ENCODE peak calls at places on chromosome 11, in six cellular contexts. T is lower lobe of right lung, O is body of pancreas, M is spleen, S is OCI-LY7, X is HCT116. V is an unnamed sample. For H3K4me1, the result is how much of the 10 kb centered on the place peaks cover.

GRCh38 chr11:62928011-62928410 is 6.8 kb upstream of the CHRM1 start:
- DNase-seq in T (no peak), O (no peak), M (peak), S (no peak), X (no peak), V (no peak)

GRCh38 chr11:20388096-20389055 is 860 bp downstream of the PRMT3 start:
- DNase-seq in T (no peak), O (no peak), M (no peak), S (peak), X (no peak), V (no peak)

GRCh38 chr11:96026310-96026709 is 102.4 kb upstream of the MTMR2 start:
- DNase-seq in T (no peak), O (no peak), M (no peak), S (no peak), X (no peak), V (no peak)

GRCh38 chr11:61442616-61443015 is 12.7 kb downstream of the SDHAF2 start:
- DNase-seq in T (no peak), O (no peak), M (no peak), S (no peak), X (no peak), V (no peak)

GRCh38 chr11:126607776-126608625 is 252.5 kb downstream of the ST3GAL4 start:
- DNase-seq in T (no peak), O (no peak), M (no peak), S (no peak), X (no peak), V (no peak)

GRCh38 chr11:8484251-8484650 is 109.8 kb downstream of the STK33 start:
- DNase-seq in T (no peak), O (no peak), M (no peak), S (no peak), X (no peak), V (no peak)

GRCh38 chr11:33891714-33892327 is at the start of gene LMO2:
- DNase-seq in T (no peak), O (peak), M (no peak), S (no peak), X (no peak), V (no peak)

GRCh38 chr11:128714121-128714520 is 20.2 kb downstream of the FLI1 start:
- DNase-seq in T (no peak), O (no peak), M (no peak), S (no peak), X (no peak), V (no peak)

GRCh38 chr11:121655481-121656332 is 202.9 kb upstream of the SORL1-AS1 start:
- DNase-seq in T (peak), O (peak), M (peak), S (peak), X (peak), V (peak)

GRCh38 chr11:65565624-65566453 is 4.4 kb upstream of the ZNRD2 start:
- DNase-seq in T (no peak), O (no peak), M (peak), S (no peak), X (no peak), V (no peak)

GRCh38 chr11:46383974-46384701 is 2.7 kb downstream of the MDK start:
- DNase-seq in T (no peak), O (no peak), M (no peak), S (no peak), X (peak), V (no peak)
- H3K27ac ChIP-seq in T (no peak), O (no peak), M (peak), S (no peak), X (peak), V (no peak)

DNA sequence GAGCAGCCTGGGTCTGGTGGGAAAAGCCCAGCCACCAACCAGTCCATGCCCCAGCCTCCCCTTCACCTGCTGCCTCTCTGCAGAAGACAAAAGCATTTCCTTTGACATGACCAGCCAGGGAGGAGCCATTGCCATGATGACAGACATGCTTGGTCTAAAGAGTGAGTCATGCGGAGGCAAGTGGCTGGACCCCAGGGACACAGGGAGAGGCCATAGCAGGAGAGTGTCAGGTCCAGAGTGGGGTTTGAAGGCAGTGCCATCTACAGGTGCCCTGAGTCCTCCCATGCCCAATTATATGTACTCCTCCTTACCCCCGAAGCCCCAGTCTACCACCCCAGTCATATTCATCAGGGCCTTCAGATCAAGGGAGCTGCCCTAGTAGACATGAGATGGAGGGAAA is 67.4 kb downstream of the SCN3B start:
- DNase-seq in T (no peak), O (no peak), M (no peak), S (no peak), X (no peak), V (no peak)
- H3K4me1 ChIP-seq in T (under half), O (half or more), M (under half), S (under half), X (under half), V (under half)

DNA sequence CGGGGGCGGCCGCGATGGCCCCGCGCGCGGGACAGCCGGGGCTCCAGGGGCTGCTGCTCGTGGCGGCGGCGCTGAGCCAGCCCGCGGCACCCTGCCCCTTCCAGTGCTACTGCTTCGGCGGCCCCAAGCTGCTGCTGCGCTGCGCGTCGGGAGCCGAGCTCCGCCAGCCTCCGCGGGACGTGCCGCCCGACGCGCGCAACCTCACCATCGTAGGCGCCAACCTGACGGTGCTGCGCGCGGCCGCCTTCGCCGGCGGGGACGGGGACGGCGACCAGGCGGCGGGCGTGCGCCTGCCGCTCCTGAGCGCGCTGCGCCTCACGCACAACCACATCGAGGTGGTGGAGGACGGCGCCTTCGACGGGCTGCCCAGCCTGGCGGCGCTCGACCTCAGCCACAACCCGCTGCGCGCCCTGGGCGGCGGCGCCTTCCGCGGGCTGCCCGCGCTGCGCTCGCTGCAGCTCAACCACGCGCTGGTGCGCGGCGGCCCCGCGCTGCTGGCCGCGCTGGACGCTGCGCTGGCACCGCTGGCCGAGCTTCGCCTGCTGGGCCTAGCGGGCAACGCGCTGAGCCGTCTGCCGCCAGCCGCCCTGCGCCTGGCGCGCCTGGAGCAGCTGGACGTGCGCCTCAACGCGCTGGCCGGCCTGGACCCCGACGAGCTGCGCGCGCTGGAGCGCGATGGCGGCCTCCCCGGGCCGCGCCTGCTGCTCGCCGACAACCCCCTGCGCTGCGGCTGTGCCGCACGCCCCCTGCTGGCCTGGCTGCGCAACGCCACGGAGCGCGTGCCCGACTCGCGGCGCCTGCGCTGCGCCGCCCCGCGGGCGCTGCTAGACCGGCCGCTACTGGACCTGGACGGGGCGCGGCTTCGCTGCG is 697 bp downstream of the TPBGL start:
- DNase-seq in T (peak), O (peak), M (peak), S (peak), X (peak), V (peak)
- H3K4me3 ChIP-seq in T (peak), O (no peak), M (peak), S (no peak), X (peak), V (peak)

DNA sequence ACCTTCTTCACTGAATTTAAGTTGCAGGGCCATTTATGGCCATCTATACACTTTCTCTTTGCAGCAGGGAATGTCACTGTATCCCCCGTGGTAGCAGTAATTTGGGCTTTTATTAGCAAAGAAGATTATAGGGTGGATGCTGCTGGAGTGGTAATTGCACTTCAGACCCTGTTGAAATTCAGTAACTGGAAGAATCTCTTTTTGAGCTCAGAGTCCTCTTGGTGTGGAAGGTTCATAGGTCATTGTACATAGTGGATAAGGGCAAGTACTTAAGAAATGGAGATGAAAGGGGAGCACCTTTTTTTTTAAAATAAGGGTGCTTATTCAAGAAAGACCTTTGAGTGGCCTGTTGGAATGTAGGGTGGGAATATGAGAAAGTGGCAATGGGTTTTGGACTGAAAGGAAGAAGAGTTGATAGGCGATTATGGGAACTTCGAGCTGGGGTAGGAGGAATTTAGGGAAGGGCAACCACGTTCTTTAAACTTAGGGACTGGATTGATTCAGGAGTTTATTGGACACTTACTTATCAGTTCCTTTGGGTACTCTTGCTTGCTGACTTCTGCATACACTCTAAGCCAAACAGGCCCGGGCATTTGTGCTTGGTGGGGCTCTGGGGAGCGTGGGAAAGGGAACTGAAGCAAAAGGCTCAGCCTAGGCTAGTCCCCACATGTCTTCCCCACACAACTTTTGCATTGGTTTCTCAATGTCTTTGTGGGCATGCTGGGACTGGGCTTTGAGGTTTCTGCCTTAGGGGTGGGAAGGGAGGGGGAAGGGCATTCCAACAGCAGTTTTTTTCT is 26.5 kb downstream of the CTNND1 start:
- DNase-seq in T (peak), O (no peak), M (no peak), S (no peak), X (no peak), V (peak)
- H3K27ac ChIP-seq in T (peak), O (peak), M (peak), S (no peak), X (no peak), V (peak)

GRCh38 chr11:67278135-67278938 is 10.8 kb upstream of the ANKRD13D start:
- DNase-seq in T (peak), O (peak), M (peak), S (no peak), X (no peak), V (peak)
- H3K4me1 ChIP-seq in T (half or more), O (under half), M (half or more), S (half or more), X (under half), V (under half)

GRCh38 chr11:133782116-133782725 is 63.1 kb downstream of the SPATA19 start:
- DNase-seq in T (no peak), O (no peak), M (no peak), S (no peak), X (no peak), V (no peak)
- H3K4me3 ChIP-seq in T (no peak), O (no peak), M (no peak), S (no peak), X (no peak), V (no peak)

GRCh38 chr11:85627332-85627997 is at the start of gene DLG2:
- DNase-seq in T (no peak), O (peak), M (no peak), S (peak), X (no peak), V (no peak)
- H3K27ac ChIP-seq in T (peak), O (peak), M (peak), S (peak), X (peak), V (peak)